ENCODE peak calls at places on chromosomes 16 and 17, in ten cellular contexts. B, G, P, X, M, K, Y, W, I and Q are unnamed samples.

GRCh38 chr17:37710344-37710886 is 34.4 kb downstream of the HNF1B start:
- DNase-seq in K (no peak), P (no peak), G (no peak), W (no peak), I (no peak), B (no peak), M (peak), Y (peak), X (no peak), Q (no peak)

GRCh38 chr16:12120331-12120981 is 143.9 kb downstream of the SNX29 start:
- DNase-seq in Y (peak), G (no peak), X (no peak), W (no peak), B (no peak), K (no peak), M (no peak), P (no peak), I (no peak), Q (peak)

GRCh38 chr17:57916925-57917858 is 38.0 kb downstream of the CUEDC1 start:
- DNase-seq in Y (no peak), K (no peak), P (no peak), I (no peak), X (no peak), G (no peak), W (no peak), M (peak), B (no peak), Q (no peak)

GRCh38 chr17:71855000-71855399 is 265.8 kb upstream of the SOX9 start:
- DNase-seq in M (no peak), G (no peak), W (no peak), K (no peak), I (no peak), X (no peak), B (no peak), Y (no peak), P (no peak), Q (no peak)

GRCh38 chr16:2518823-2519710 is 1.1 kb upstream of the AMDHD2 start:
- DNase-seq in W (no peak), I (no peak), K (no peak), X (no peak), G (no peak), M (no peak), P (no peak), B (no peak), Y (no peak), Q (no peak)

GRCh38 chr16:80500116-80500859 is 40.5 kb upstream of the DYNLRB2 start:
- DNase-seq in P (no peak), B (no peak), M (no peak), Y (no peak), K (no peak), G (no peak), X (no peak), I (no peak), W (no peak), Q (peak)

GRCh38 chr16:25210758-25211157 is 6.0 kb upstream of the AQP8 start:
- DNase-seq in K (peak), W (no peak), M (no peak), Y (peak), I (no peak), B (no peak), G (no peak), P (no peak), X (peak), Q (no peak)

GRCh38 chr16:75593825-75594820 is 27.9 kb downstream of the GABARAPL2 start:
- DNase-seq in Y (peak), P (no peak), K (no peak), X (peak), B (no peak), G (no peak), W (no peak), M (peak), I (no peak), Q (no peak)

GRCh38 chr17:15273141-15273793 is 8.1 kb upstream of the PMP22 start:
- DNase-seq in I (no peak), G (no peak), B (no peak), P (no peak), K (peak), X (peak), M (no peak), W (no peak), Y (peak), Q (no peak)

GRCh38 chr17:17141860-17142552 is 64.1 kb downstream of the PLD6 start:
- DNase-seq in W (peak), K (no peak), P (no peak), G (peak), M (peak), X (no peak), I (peak), Y (peak), B (no peak), Q (no peak)

GRCh38 chr16:83901101-83901500 is 2.2 kb downstream of the MLYCD start:
- DNase-seq in I (no peak), P (no peak), Y (no peak), W (no peak), M (no peak), B (no peak), G (no peak), X (no peak), K (no peak), Q (no peak)

GRCh38 chr17:68182940-68183551 is 64.8 kb upstream of the AMZ2 start:
- DNase-seq in I (peak), W (peak), Y (no peak), X (no peak), K (no peak), B (peak), M (no peak), G (no peak), P (no peak), Q (no peak)

GRCh38 chr17:78865682-78866390 is 25.2 kb upstream of the USP36 start:
- DNase-seq in I (peak), M (peak), P (peak), G (peak), X (no peak), B (peak), W (peak), Y (peak), K (peak), Q (peak)

GRCh38 chr17:68441064-68441770 is 16.1 kb downstream of the WIPI1 start:
- DNase-seq in M (no peak), Y (no peak), K (no peak), B (no peak), P (no peak), G (no peak), I (no peak), X (no peak), W (no peak), Q (no peak)

GRCh38 chr16:88009566-88010342 is 58.5 kb downstream of the BANP start:
- DNase-seq in K (no peak), X (no peak), Y (no peak), G (no peak), P (no peak), B (no peak), M (no peak), I (no peak), W (no peak), Q (no peak)

GRCh38 chr16:89320717-89321501 is 103.4 kb downstream of the ZNF778 start:
- DNase-seq in Y (no peak), P (no peak), G (no peak), M (peak), X (no peak), I (no peak), B (no peak), K (no peak), W (no peak), Q (no peak)

GRCh38 chr16:56990407-56991286 is 1.3 kb downstream of the NLRC5 start:
- DNase-seq in G (no peak), Y (no peak), I (no peak), B (no peak), K (no peak), X (no peak), P (no peak), W (no peak), M (no peak), Q (no peak)

GRCh38 chr16:26594666-26595065 is 472.1 kb upstream of the C16orf82 start:
- DNase-seq in P (no peak), Y (peak), M (no peak), X (no peak), K (no peak), B (no peak), W (no peak), I (no peak), G (no peak), Q (no peak)

GRCh38 chr16:11181889-11182279 is 74.1 kb downstream of the SOCS1 start:
- DNase-seq in P (no peak), K (no peak), B (no peak), G (peak), I (no peak), X (no peak), W (no peak), M (no peak), Y (no peak), Q (peak)

GRCh38 chr17:81126281-81127132 is 38.8 kb upstream of the PVALEF start:
- DNase-seq in K (no peak), P (no peak), G (no peak), X (no peak), Y (no peak), I (no peak), W (no peak), M (no peak), B (no peak), Q (no peak)

GRCh38 chr16:30395992-30396560 is 856 bp downstream of the ZNF48 start:
- DNase-seq in W (no peak), Y (no peak), M (no peak), I (no peak), B (no peak), G (no peak), K (no peak), X (no peak), P (no peak), Q (no peak)

GRCh38 chr16:78240459-78241222 is 141.2 kb downstream of the WWOX start:
- DNase-seq in G (no peak), B (no peak), W (no peak), P (no peak), I (no peak), K (no peak), X (no peak), Y (no peak), M (no peak), Q (no peak)

GRCh38 chr17:5584383-5584951 is at the start of gene NLRP1:
- DNase-seq in Y (peak), K (peak), G (peak), X (peak), P (peak), B (peak), W (peak), I (peak), M (no peak), Q (peak)

GRCh38 chr16:3004319-3004718 is 8.4 kb upstream of the CLDN9 start:
- DNase-seq in M (peak), W (no peak), P (no peak), X (no peak), G (no peak), Y (no peak), K (no peak), B (no peak), I (no peak), Q (no peak)

GRCh38 chr16:58348986-58349385 is 43.3 kb upstream of the GINS3 start:
- DNase-seq in X (no peak), Y (no peak), P (no peak), M (peak), G (no peak), K (no peak), B (no peak), I (no peak), W (no peak), Q (no peak)

GRCh38 chr17:36901506-36901905 is 35.8 kb upstream of the LHX1 start:
- DNase-seq in W (no peak), X (peak), G (no peak), Y (peak), M (no peak), I (no peak), K (no peak), P (no peak), B (no peak), Q (no peak)

GRCh38 chr16:30087181-30087898 is 4.4 kb downstream of the TBX6 start:
- DNase-seq in G (no peak), I (no peak), P (no peak), M (no peak), X (no peak), Y (no peak), B (no peak), K (no peak), W (no peak), Q (no peak)

GRCh38 chr17:4479340-4479981 is 19.2 kb upstream of the SPNS2 start:
- DNase-seq in W (no peak), Y (no peak), K (no peak), G (no peak), M (no peak), P (no peak), I (no peak), B (no peak), X (no peak), Q (no peak)

GRCh38 chr16:48361012-48361411 is 24.2 kb downstream of the SIAH1 start:
- DNase-seq in P (no peak), B (no peak), G (no peak), X (no peak), K (no peak), Y (no peak), W (peak), I (no peak), M (no peak), Q (no peak)

GRCh38 chr17:18328643-18329204 is 13.6 kb downstream of the SMCR8 start:
- DNase-seq in G (no peak), I (no peak), W (no peak), Y (no peak), M (no peak), P (no peak), K (no peak), X (no peak), B (no peak), Q (no peak)

GRCh38 chr16:57601801-57602478 is 26.5 kb upstream of the ADGRG1 start:
- DNase-seq in M (no peak), X (no peak), K (no peak), Y (peak), G (no peak), B (no peak), W (peak), I (peak), P (no peak), Q (peak)

GRCh38 chr17:3917391-3917931 is 1.2 kb upstream of the P2RX1 start:
- DNase-seq in P (no peak), X (no peak), W (no peak), M (no peak), G (no peak), K (no peak), Y (peak), B (no peak), I (no peak), Q (no peak)

GRCh38 chr16:74984194-74984669 is 691 bp downstream of the WDR59 start:
- DNase-seq in W (no peak), I (no peak), Y (peak), K (no peak), G (no peak), B (no peak), P (no peak), M (peak), X (no peak), Q (no peak)

GRCh38 chr17:30091771-30092170 is 24.8 kb upstream of the NSRP1 start:
- DNase-seq in G (no peak), B (no peak), P (peak), K (peak), X (no peak), W (no peak), M (no peak), Y (peak), I (no peak), Q (no peak)